ENCODE peak calls at places on chromosomes 11 and 22, in ten cellular contexts. K is germinal center, W is NCI-H446, V is hypothalamus, N is left kidney, T is hippocampal formation, C is pancreas, D is progenitor cell of endocrine pancreas, B is NCI-H1092 treated with DMSO at 0.1 percent for 48 hours, Z is non-pigmented ciliary epithelial cell. X is an unnamed sample.

GRCh38 chr11:120667281-120667680 is 155.7 kb downstream of the GRIK4 start:
- DNase-seq in K (no peak), W (no peak), V (no peak), N (peak; percentile 85), T (no peak), C (no peak), D (no peak), B (no peak), Z (no peak), X (peak; percentile 8)

GRCh38 chr11:134385171-134385570 is 26.9 kb downstream of the B3GAT1 start:
- DNase-seq in K (no peak), W (no peak), V (no peak), N (no peak), T (no peak), C (no peak), D (no peak), B (peak; percentile 43), Z (no peak), X (no peak)

GRCh38 chr11:85823816-85824215 is 12.9 kb upstream of the SYTL2 start:
- DNase-seq in K (no peak), W (no peak), V (no peak), N (no peak), T (no peak), C (no peak), D (no peak), B (no peak), Z (no peak), X (no peak)

GRCh38 chr11:122642971-122643370 is 12.6 kb upstream of the UBASH3B start:
- DNase-seq in K (no peak), W (no peak), V (no peak), N (no peak), T (no peak), C (no peak), D (no peak), B (no peak), Z (no peak), X (no peak)

GRCh38 chr22:29569011-29569678 is 11.8 kb downstream of the NIPSNAP1 start:
- DNase-seq in K (no peak), W (no peak), V (no peak), N (no peak), T (no peak), C (no peak), D (no peak), B (no peak), Z (no peak), X (no peak)

GRCh38 chr22:48071828-48072227 is 1309.4 kb downstream of the TBC1D22A start:
- DNase-seq in K (no peak), W (peak; percentile 35), V (no peak), N (no peak), T (no peak), C (no peak), D (no peak), B (peak; percentile 5), Z (no peak), X (no peak)

GRCh38 chr11:70467196-70468085 is 69.1 kb downstream of the CTTN start:
- DNase-seq in K (peak; percentile 57), W (peak; percentile 67), V (no peak), N (peak; percentile 82), T (peak; percentile 48), C (peak; percentile 26), D (peak; percentile 30), B (peak; percentile 79), Z (no peak), X (peak; percentile 89)

GRCh38 chr22:49393526-49393925 is 434.1 kb downstream of the BRD1 start:
- DNase-seq in K (no peak), W (no peak), V (no peak), N (no peak), T (no peak), C (no peak), D (no peak), B (no peak), Z (no peak), X (no peak)

GRCh38 chr11:74004694-74005615 is 3.9 kb downstream of the UCP3 start:
- DNase-seq in K (no peak), W (no peak), V (no peak), N (no peak), T (no peak), C (no peak), D (no peak), B (no peak), Z (no peak), X (no peak)

GRCh38 chr22:22248878-22249277 is 4.3 kb downstream of the VPREB1 start:
- DNase-seq in K (peak; percentile 20), W (no peak), V (no peak), N (no peak), T (no peak), C (no peak), D (no peak), B (peak; percentile 8), Z (no peak), X (no peak)

GRCh38 chr11:117627259-117627658 is 169.8 kb downstream of the DSCAML1 start:
- DNase-seq in K (no peak), W (no peak), V (peak; percentile 40), N (no peak), T (peak; percentile 59), C (no peak), D (no peak), B (no peak), Z (no peak), X (no peak)

GRCh38 chr11:11916981-11917399 is 75.2 kb downstream of the USP47 start:
- DNase-seq in K (no peak), W (peak; percentile 48), V (no peak), N (peak; percentile 13), T (no peak), C (no peak), D (no peak), B (no peak), Z (peak; percentile 86), X (peak; percentile 81)

GRCh38 chr11:72939031-72939430 is 124.8 kb downstream of the ATG16L2 start:
- DNase-seq in K (no peak), W (no peak), V (no peak), N (no peak), T (no peak), C (no peak), D (no peak), B (no peak), Z (no peak), X (no peak)

GRCh38 chr11:125890447-125891100 is 3.1 kb downstream of the HYLS1 start:
- DNase-seq in K (no peak), W (no peak), V (no peak), N (no peak), T (no peak), C (no peak), D (no peak), B (no peak), Z (no peak), X (no peak)

GRCh38 chr22:35140879-35141745 is 75.2 kb downstream of the ISX start:
- DNase-seq in K (no peak), W (peak; percentile 80), V (no peak), N (no peak), T (no peak), C (no peak), D (no peak), B (peak; percentile 20), Z (no peak), X (peak; percentile 22)

GRCh38 chr11:19725379-19726079 is 12.9 kb downstream of the NAV2 start:
- DNase-seq in K (no peak), W (no peak), V (no peak), N (peak; percentile 16), T (no peak), C (no peak), D (no peak), B (no peak), Z (no peak), X (no peak)

GRCh38 chr11:2306971-2307732 is 5.3 kb downstream of the TSPAN32 start:
- DNase-seq in K (no peak), W (no peak), V (no peak), N (peak; percentile 72), T (no peak), C (no peak), D (no peak), B (no peak), Z (no peak), X (no peak)

GRCh38 chr11:82996966-82997606 is 74.6 kb downstream of the RAB30 start:
- DNase-seq in K (no peak), W (no peak), V (no peak), N (peak; percentile 30), T (no peak), C (peak; percentile 55), D (no peak), B (no peak), Z (no peak), X (peak; percentile 41)

GRCh38 chr11:48012051-48012391 is 31.7 kb downstream of the PTPRJ start:
- DNase-seq in K (no peak), W (no peak), V (no peak), N (no peak), T (no peak), C (no peak), D (no peak), B (no peak), Z (no peak), X (no peak)

GRCh38 chr11:26042113-26042512 is 289.8 kb upstream of the ANO3 start:
- DNase-seq in K (no peak), W (no peak), V (no peak), N (no peak), T (no peak), C (no peak), D (no peak), B (no peak), Z (no peak), X (no peak)

GRCh38 chr22:30743257-30744020 is 48.8 kb downstream of the OSBP2 start:
- DNase-seq in K (no peak), W (no peak), V (no peak), N (no peak), T (no peak), C (no peak), D (no peak), B (no peak), Z (no peak), X (no peak)

GRCh38 chr11:74739546-74740270 is 8.5 kb upstream of the CHRDL2 start:
- DNase-seq in K (peak; percentile 73), W (peak; percentile 77), V (no peak), N (peak; percentile 82), T (peak; percentile 32), C (peak; percentile 29), D (peak; percentile 28), B (no peak), Z (no peak), X (peak; percentile 77)